ENCODE peak calls at places on chromosome 10, in five cellular contexts. D is NT2/D1, X is HepG2, O is GM12878, J is H1. Z is an unnamed sample.

GRCh38 chr10:96606216-96606615 is 19.4 kb upstream of the TM9SF3 start:
- DNase-seq in D (no peak), X (no peak), O (no peak), J (no peak), Z (no peak)

GRCh38 chr10:10332786-10333185 is 684.9 kb upstream of the CELF2 start:
- DNase-seq in D (no peak), X (no peak), O (no peak), J (no peak), Z (no peak)

GRCh38 chr10:132481690-132482089 is 55.9 kb upstream of the INPP5A start:
- DNase-seq in D (no peak), X (no peak), O (no peak), J (no peak), Z (no peak)

GRCh38 chr10:51046668-51047067 is 27.6 kb upstream of the PRKG1 start:
- DNase-seq in D (no peak), X (no peak), O (no peak), J (no peak), Z (no peak)

GRCh38 chr10:104309980-104310978 is 28.0 kb downstream of the ITPRIP start:
- DNase-seq in D (no peak), X (no peak), O (no peak), J (no peak), Z (no peak)

GRCh38 chr10:66586073-66586472 is 339.8 kb upstream of the LRRTM3 start:
- DNase-seq in D (no peak), X (no peak), O (no peak), J (no peak), Z (peak)

GRCh38 chr10:102243304-102243703 is 2.0 kb upstream of the PITX3 start:
- DNase-seq in D (no peak), X (peak), O (no peak), J (no peak), Z (no peak)

GRCh38 chr10:1559311-1559710 is 178.0 kb downstream of the ADARB2 start:
- DNase-seq in D (no peak), X (no peak), O (no peak), J (no peak), Z (no peak)

GRCh38 chr10:14578060-14578952 is 196.4 kb downstream of the FAM107B start:
- DNase-seq in D (no peak), X (peak), O (no peak), J (no peak), Z (no peak)

GRCh38 chr10:96747734-96748550 is 27.6 kb upstream of the PIK3AP1 start:
- DNase-seq in D (no peak), X (peak), O (peak), J (no peak), Z (no peak)

GRCh38 chr10:25865267-25865666 is 68.8 kb upstream of the MYO3A start:
- DNase-seq in D (no peak), X (no peak), O (no peak), J (no peak), Z (no peak)

GRCh38 chr10:13417459-13418126 is 69.5 kb upstream of the SEPHS1 start:
- DNase-seq in D (no peak), X (no peak), O (no peak), J (no peak), Z (no peak)

GRCh38 chr10:116879817-116880216 is 30.5 kb downstream of the ENO4 start:
- DNase-seq in D (no peak), X (no peak), O (no peak), J (no peak), Z (no peak)

GRCh38 chr10:70925377-70926214 is 37.2 kb upstream of the PCBD1 start:
- DNase-seq in D (peak), X (no peak), O (no peak), J (peak), Z (peak)

GRCh38 chr10:116044722-116045374 is 228.2 kb downstream of the GFRA1 start:
- DNase-seq in D (no peak), X (no peak), O (no peak), J (no peak), Z (no peak)

GRCh38 chr10:17787087-17787942 is 21.8 kb upstream of the MRC1 start:
- DNase-seq in D (peak), X (no peak), O (no peak), J (peak), Z (no peak)

GRCh38 chr10:17348111-17349008 is 106.0 kb downstream of the ST8SIA6 start:
- DNase-seq in D (no peak), X (no peak), O (no peak), J (no peak), Z (peak)

GRCh38 chr10:22250897-22251605 is 33.2 kb upstream of the EBLN1 start:
- DNase-seq in D (no peak), X (no peak), O (no peak), J (no peak), Z (no peak)

GRCh38 chr10:103580422-103580821 is 86.9 kb downstream of the NEURL1 start:
- DNase-seq in D (no peak), X (no peak), O (no peak), J (no peak), Z (no peak)

GRCh38 chr10:125094111-125094705 is 66.2 kb downstream of the CTBP2 start:
- DNase-seq in D (no peak), X (no peak), O (no peak), J (no peak), Z (no peak)

GRCh38 chr10:101783736-101784118 is 481 bp upstream of the NPM3 start:
- DNase-seq in D (no peak), X (no peak), O (no peak), J (no peak), Z (peak)

GRCh38 chr10:103683851-103684250 is 171.5 kb downstream of the SH3PXD2A start:
- DNase-seq in D (no peak), X (no peak), O (no peak), J (no peak), Z (no peak)

GRCh38 chr10:6035101-6035834 is 26.9 kb downstream of the IL2RA start:
- DNase-seq in D (no peak), X (no peak), O (no peak), J (no peak), Z (no peak)

GRCh38 chr10:7231420-7232414 is 179.1 kb downstream of the SFMBT2 start:
- DNase-seq in D (no peak), X (no peak), O (no peak), J (no peak), Z (no peak)

GRCh38 chr10:59580257-59580863 is 129.3 kb downstream of the SLC16A9 start:
- DNase-seq in D (no peak), X (peak), O (no peak), J (no peak), Z (peak)

GRCh38 chr10:68705548-68705947 is 15.5 kb upstream of the CCAR1 start:
- DNase-seq in D (no peak), X (no peak), O (no peak), J (no peak), Z (no peak)

GRCh38 chr10:12628964-12629766 is 279.8 kb downstream of the CAMK1D start:
- DNase-seq in D (no peak), X (no peak), O (no peak), J (no peak), Z (no peak)

GRCh38 chr10:11832042-11832441 is 8.9 kb downstream of the PROSER2 start:
- DNase-seq in D (no peak), X (peak), O (no peak), J (no peak), Z (no peak)

GRCh38 chr10:89213191-89213808 is 6.2 kb upstream of the CH25H start:
- DNase-seq in D (no peak), X (peak), O (no peak), J (no peak), Z (peak)
- TF ChIP-seq SUZ12 in D (no peak), X (no peak), O (no peak), J (no peak), Z (no peak)

GRCh38 chr10:2929457-2929856 is 137.9 kb upstream of the PFKP start:
- DNase-seq in D (peak), X (no peak), O (no peak), J (no peak), Z (no peak)
- TF ChIP-seq SUZ12 in D (no peak), X (no peak), O (no peak), J (no peak), Z (no peak)

GRCh38 chr10:126126023-126126422 is 229.7 kb downstream of the FANK1 start:
- DNase-seq in D (no peak), X (no peak), O (no peak), J (no peak), Z (no peak)

GRCh38 chr10:126126856-126127255 is 230.5 kb downstream of the FANK1 start:
- DNase-seq in D (no peak), X (no peak), O (no peak), J (no peak), Z (no peak)

GRCh38 chr10:126123466-126123865 is 227.1 kb downstream of the FANK1 start:
- DNase-seq in D (no peak), X (no peak), O (no peak), J (no peak), Z (no peak)

GRCh38 chr10:126124044-126124443 is 227.7 kb downstream of the FANK1 start:
- DNase-seq in D (no peak), X (no peak), O (no peak), J (no peak), Z (no peak)

DNA sequence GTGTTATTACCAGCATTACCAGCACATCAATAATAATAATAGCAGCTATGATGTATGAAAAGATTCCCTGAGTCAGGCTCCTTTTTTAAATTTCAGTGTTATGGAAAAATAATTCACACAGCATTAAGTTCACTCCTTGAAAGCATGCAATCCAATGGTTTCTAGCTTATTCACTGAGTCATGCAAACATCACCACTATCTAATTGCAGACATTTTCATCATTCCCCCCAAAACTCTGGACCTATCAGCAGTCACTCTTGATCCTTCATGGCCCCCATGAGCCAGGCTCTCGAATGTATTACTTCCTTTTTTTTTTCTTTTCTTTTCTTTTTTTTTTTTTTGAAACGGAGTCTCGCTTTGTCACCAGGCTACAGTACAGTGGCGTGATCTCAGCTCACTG is 228.6 kb downstream of the FANK1 start:
- DNase-seq in D (no peak), X (no peak), O (no peak), J (no peak), Z (no peak)
- TF ChIP-seq SUZ12 in D (no peak), X (no peak), O (no peak), J (no peak), Z (no peak)

GRCh38 chr10:73997479-73997805 is 474 bp upstream of the VCL start:
- DNase-seq in D (no peak), X (no peak), O (no peak), J (no peak), Z (no peak)
- TF ChIP-seq SUZ12 in D (no peak), X (no peak), O (no peak), J (no peak), Z (no peak)

GRCh38 chr10:110212119-110213006 is 5.0 kb downstream of the MXI1 start:
- DNase-seq in D (no peak), X (no peak), O (no peak), J (no peak), Z (no peak)

GRCh38 chr10:110209399-110209925 is 2.1 kb downstream of the MXI1 start:
- DNase-seq in D (no peak), X (no peak), O (no peak), J (no peak), Z (peak)

GRCh38 chr10:110209926-110210662 is 2.7 kb downstream of the MXI1 start:
- DNase-seq in D (no peak), X (no peak), O (no peak), J (no peak), Z (peak)

GRCh38 chr10:110211455-110211843 is 4.0 kb downstream of the MXI1 start:
- DNase-seq in D (no peak), X (no peak), O (no peak), J (no peak), Z (no peak)

DNA sequence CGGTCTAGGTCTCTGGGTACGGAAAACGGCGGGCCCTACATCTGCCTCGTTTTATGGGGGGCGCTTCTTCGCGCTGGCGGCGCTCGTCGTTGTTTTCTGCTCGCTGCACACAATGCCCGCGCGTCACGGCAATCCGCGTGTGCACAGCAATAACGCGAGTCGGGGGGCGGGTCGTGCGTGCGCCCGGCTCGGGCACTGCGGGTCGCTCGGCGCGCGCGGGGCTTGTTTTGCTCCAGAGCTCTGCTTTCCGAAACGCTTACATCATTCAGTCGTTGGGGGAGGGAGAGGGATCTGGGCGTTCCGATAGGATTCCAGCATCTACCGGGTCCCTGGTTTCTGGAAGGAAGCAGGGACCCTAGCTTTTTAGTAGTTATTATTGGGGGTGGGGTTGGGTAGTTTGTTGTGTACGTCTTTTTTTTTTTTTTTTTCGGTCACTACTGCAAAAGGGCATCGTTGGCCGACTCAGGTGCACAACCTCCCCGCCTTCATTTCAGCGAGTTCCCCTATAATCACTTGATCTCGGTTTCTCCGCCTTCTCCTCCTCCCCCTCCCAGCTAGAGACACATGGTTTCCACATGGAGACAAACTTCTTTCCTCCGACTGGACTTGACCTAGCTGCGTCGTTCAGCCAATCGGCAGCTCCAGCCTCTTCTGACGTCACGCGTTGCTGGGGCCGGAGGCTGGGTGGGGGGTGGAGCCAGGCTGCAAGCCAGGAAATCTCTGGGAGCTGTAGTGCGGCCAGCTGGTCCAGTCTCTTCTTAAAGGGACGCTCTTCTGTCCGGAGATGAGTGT is 3.5 kb downstream of the MXI1 start:
- DNase-seq in D (peak), X (peak), O (peak), J (peak), Z (peak)
- TF ChIP-seq SUZ12 in D (no peak), X (no peak), O (no peak), J (no peak), Z (no peak)

GRCh38 chr10:30192846-30193608 is 133.6 kb upstream of the JCAD start:
- DNase-seq in D (no peak), X (no peak), O (peak), J (no peak), Z (no peak)

GRCh38 chr10:30188101-30188500 is 128.7 kb upstream of the JCAD start:
- DNase-seq in D (no peak), X (no peak), O (no peak), J (no peak), Z (no peak)

GRCh38 chr10:30189254-30189583 is 129.8 kb upstream of the JCAD start:
- DNase-seq in D (no peak), X (peak), O (no peak), J (no peak), Z (no peak)

GRCh38 chr10:30188567-30189253 is 129.3 kb upstream of the JCAD start:
- DNase-seq in D (no peak), X (no peak), O (no peak), J (no peak), Z (no peak)

GRCh38 chr10:30190831-30191552 is 131.6 kb upstream of the JCAD start:
- DNase-seq in D (no peak), X (no peak), O (no peak), J (no peak), Z (no peak)
- TF ChIP-seq SUZ12 in D (no peak), X (no peak), O (no peak), J (no peak), Z (no peak)